ENCODE peak calls at places on chromosomes 5 and 9, in four cellular contexts. One of them, this sample, is unnamed.

GRCh38 chr9:114312513-114312875 is 10.4 kb upstream of the ORM1 start:
- DNase-seq in GM12892: no peak
- DNase-seq in sigmoid colon: peak; percentile 46
- DNase-seq in GM12891: no peak
- DNase-seq in this sample: no peak

GRCh38 chr5:179165421-179166170 is 105.4 kb downstream of the ZNF354C start:
- DNase-seq in GM12892: no peak
- DNase-seq in sigmoid colon: peak; percentile 49
- DNase-seq in GM12891: no peak
- DNase-seq in this sample: no peak

GRCh38 chr5:119187776-119188529 is 117.1 kb downstream of the DMXL1 start:
- DNase-seq in GM12892: no peak
- DNase-seq in sigmoid colon: no peak
- DNase-seq in GM12891: no peak
- DNase-seq in this sample: no peak

GRCh38 chr9:95626885-95627558 is 110.3 kb upstream of the PTCH1 start:
- DNase-seq in GM12892: no peak
- DNase-seq in sigmoid colon: peak; percentile 70
- DNase-seq in GM12891: no peak
- DNase-seq in this sample: no peak

GRCh38 chr9:19939890-19940289 is 151.1 kb upstream of the SLC24A2 start:
- DNase-seq in GM12892: no peak
- DNase-seq in sigmoid colon: no peak
- DNase-seq in GM12891: no peak
- DNase-seq in this sample: no peak

GRCh38 chr5:132209901-132210545 is 17.6 kb downstream of the P4HA2 start:
- DNase-seq in GM12892: no peak
- DNase-seq in sigmoid colon: peak; percentile 27
- DNase-seq in GM12891: no peak
- DNase-seq in this sample: no peak

GRCh38 chr9:134491436-134491835 is 150.2 kb upstream of the COL5A1 start:
- DNase-seq in GM12892: no peak
- DNase-seq in sigmoid colon: peak; percentile 44
- DNase-seq in GM12891: no peak
- DNase-seq in this sample: no peak

GRCh38 chr5:40406426-40407211 is 273.1 kb upstream of the PTGER4 start:
- DNase-seq in GM12892: no peak
- DNase-seq in sigmoid colon: no peak
- DNase-seq in GM12891: no peak
- DNase-seq in this sample: no peak

GRCh38 chr5:55327281-55327680 is 19.5 kb downstream of the MTREX start:
- DNase-seq in GM12892: no peak
- DNase-seq in sigmoid colon: no peak
- DNase-seq in GM12891: no peak
- DNase-seq in this sample: no peak

GRCh38 chr9:89996717-89997116 is 391.9 kb downstream of the GADD45G start:
- DNase-seq in GM12892: no peak
- DNase-seq in sigmoid colon: no peak
- DNase-seq in GM12891: no peak
- DNase-seq in this sample: no peak

GRCh38 chr5:84383816-84384603 is 670 bp downstream of the EDIL3 start:
- DNase-seq in GM12892: no peak
- DNase-seq in sigmoid colon: no peak
- DNase-seq in GM12891: no peak
- DNase-seq in this sample: no peak

GRCh38 chr9:136438909-136439549 is 616 bp downstream of the INPP5E start:
- DNase-seq in GM12892: peak; percentile 77
- DNase-seq in sigmoid colon: no peak
- DNase-seq in GM12891: peak; percentile 89
- DNase-seq in this sample: peak; percentile 8
- TF ChIP-seq POLR2AphosphoS5 in GM12892: no peak
- TF ChIP-seq POLR2AphosphoS5 in sigmoid colon: no peak
- TF ChIP-seq POLR2AphosphoS5 in GM12891: no peak
- TF ChIP-seq POLR2AphosphoS5 in this sample: no peak

GRCh38 chr9:131982683-131983239 is 96.9 kb downstream of the MED27 start:
- DNase-seq in GM12892: no peak
- DNase-seq in sigmoid colon: no peak
- DNase-seq in GM12891: no peak
- DNase-seq in this sample: no peak
- TF ChIP-seq POLR2AphosphoS5 in GM12892: no peak
- TF ChIP-seq POLR2AphosphoS5 in sigmoid colon: no peak
- TF ChIP-seq POLR2AphosphoS5 in GM12891: no peak
- TF ChIP-seq POLR2AphosphoS5 in this sample: no peak

GRCh38 chr5:149223081-149223848 is 48.4 kb upstream of the AFAP1L1 start:
- DNase-seq in GM12892: no peak
- DNase-seq in sigmoid colon: no peak
- DNase-seq in GM12891: no peak
- DNase-seq in this sample: peak; percentile 25

GRCh38 chr5:149227168-149227826 is 44.4 kb upstream of the AFAP1L1 start:
- DNase-seq in GM12892: no peak
- DNase-seq in sigmoid colon: no peak
- DNase-seq in GM12891: no peak
- DNase-seq in this sample: no peak

GRCh38 chr5:149229298-149229937 is 42.2 kb upstream of the AFAP1L1 start:
- DNase-seq in GM12892: no peak
- DNase-seq in sigmoid colon: no peak
- DNase-seq in GM12891: no peak
- DNase-seq in this sample: no peak

GRCh38 chr5:149224282-149224681 is 47.4 kb upstream of the AFAP1L1 start:
- DNase-seq in GM12892: no peak
- DNase-seq in sigmoid colon: no peak
- DNase-seq in GM12891: no peak
- DNase-seq in this sample: no peak

GRCh38 chr5:149228610-149229297 is 42.9 kb upstream of the AFAP1L1 start:
- DNase-seq in GM12892: no peak
- DNase-seq in sigmoid colon: peak; percentile 67
- DNase-seq in GM12891: no peak
- DNase-seq in this sample: peak; percentile 14
- TF ChIP-seq POLR2AphosphoS5 in GM12892: no peak
- TF ChIP-seq POLR2AphosphoS5 in sigmoid colon: peak; percentile 51
- TF ChIP-seq POLR2AphosphoS5 in GM12891: no peak
- TF ChIP-seq POLR2AphosphoS5 in this sample: no peak

GRCh38 chr9:3887798-3888495 is 362.1 kb upstream of the RFX3 start:
- DNase-seq in GM12892: no peak
- DNase-seq in sigmoid colon: no peak
- DNase-seq in GM12891: no peak
- DNase-seq in this sample: no peak

GRCh38 chr9:3884736-3885135 is 358.9 kb upstream of the RFX3 start:
- DNase-seq in GM12892: no peak
- DNase-seq in sigmoid colon: no peak
- DNase-seq in GM12891: no peak
- DNase-seq in this sample: no peak

GRCh38 chr9:3888496-3888858 is 362.7 kb upstream of the RFX3 start:
- DNase-seq in GM12892: no peak
- DNase-seq in sigmoid colon: no peak
- DNase-seq in GM12891: no peak
- DNase-seq in this sample: no peak

DNA sequence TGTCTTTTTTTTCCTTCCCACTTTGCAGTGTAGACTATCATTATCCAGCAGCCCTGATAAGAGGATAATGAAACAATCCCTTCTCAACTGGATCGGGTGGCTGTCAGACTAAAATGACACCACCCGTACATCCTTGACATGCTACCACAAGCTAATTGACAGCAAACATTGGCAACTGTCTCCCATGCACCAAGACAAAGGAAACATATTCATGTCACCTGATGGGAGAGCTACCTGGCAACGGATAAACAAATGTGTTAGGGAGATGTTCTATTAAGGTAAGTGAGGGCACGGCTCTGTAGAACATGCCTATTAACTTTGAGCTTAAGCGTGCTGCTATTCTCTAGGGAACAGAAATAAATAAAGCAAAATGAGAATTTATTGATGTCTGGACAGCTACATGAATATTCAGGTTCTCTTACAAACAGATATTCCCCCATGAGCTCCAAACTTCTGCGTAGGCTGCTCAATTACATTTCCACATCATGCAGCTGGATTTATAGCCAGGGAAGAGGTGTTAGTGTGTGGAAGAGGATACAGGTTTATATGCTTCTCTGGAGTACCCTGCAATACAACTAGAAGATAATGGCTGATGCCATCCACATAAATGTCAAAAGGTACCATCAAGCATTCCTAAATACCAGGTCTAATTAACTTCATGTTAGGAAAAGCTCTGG is 361.5 kb upstream of the RFX3 start:
- DNase-seq in GM12892: no peak
- DNase-seq in sigmoid colon: no peak
- DNase-seq in GM12891: no peak
- DNase-seq in this sample: no peak
- TF ChIP-seq POLR2AphosphoS5 in GM12892: no peak
- TF ChIP-seq POLR2AphosphoS5 in sigmoid colon: no peak
- TF ChIP-seq POLR2AphosphoS5 in GM12891: no peak
- TF ChIP-seq POLR2AphosphoS5 in this sample: no peak

GRCh38 chr5:159051431-159052281 is 48.1 kb downstream of the EBF1 start:
- DNase-seq in GM12892: peak; percentile 18
- DNase-seq in sigmoid colon: peak; percentile 68
- DNase-seq in GM12891: no peak
- DNase-seq in this sample: peak; percentile 21
- TF ChIP-seq POLR2AphosphoS5 in GM12892: no peak
- TF ChIP-seq POLR2AphosphoS5 in sigmoid colon: no peak
- TF ChIP-seq POLR2AphosphoS5 in GM12891: no peak
- TF ChIP-seq POLR2AphosphoS5 in this sample: no peak

GRCh38 chr9:6927838-6928237 is 170.1 kb downstream of the KDM4C start:
- DNase-seq in GM12892: no peak
- DNase-seq in sigmoid colon: no peak
- DNase-seq in GM12891: no peak
- DNase-seq in this sample: no peak
- TF ChIP-seq POLR2AphosphoS5 in GM12892: no peak
- TF ChIP-seq POLR2AphosphoS5 in sigmoid colon: no peak
- TF ChIP-seq POLR2AphosphoS5 in GM12891: no peak
- TF ChIP-seq POLR2AphosphoS5 in this sample: no peak

GRCh38 chr5:37212096-37212495 is 37.1 kb downstream of the CPLANE1 start:
- DNase-seq in GM12892: no peak
- DNase-seq in sigmoid colon: no peak
- DNase-seq in GM12891: no peak
- DNase-seq in this sample: no peak
- TF ChIP-seq POLR2AphosphoS5 in GM12892: no peak
- TF ChIP-seq POLR2AphosphoS5 in sigmoid colon: no peak
- TF ChIP-seq POLR2AphosphoS5 in GM12891: no peak
- TF ChIP-seq POLR2AphosphoS5 in this sample: no peak

GRCh38 chr5:171992305-171992704 is 14.1 kb downstream of the FBXW11 start:
- DNase-seq in GM12892: no peak
- DNase-seq in sigmoid colon: no peak
- DNase-seq in GM12891: no peak
- DNase-seq in this sample: no peak

GRCh38 chr5:171989276-171989675 is 17.2 kb downstream of the FBXW11 start:
- DNase-seq in GM12892: no peak
- DNase-seq in sigmoid colon: no peak
- DNase-seq in GM12891: no peak
- DNase-seq in this sample: no peak

GRCh38 chr5:171989946-171990712 is 16.3 kb downstream of the FBXW11 start:
- DNase-seq in GM12892: no peak
- DNase-seq in sigmoid colon: no peak
- DNase-seq in GM12891: no peak
- DNase-seq in this sample: peak; percentile 39

GRCh38 chr5:171990713-171991015 is 15.8 kb downstream of the FBXW11 start:
- DNase-seq in GM12892: no peak
- DNase-seq in sigmoid colon: no peak
- DNase-seq in GM12891: no peak
- DNase-seq in this sample: no peak

GRCh38 chr5:171992813-171993212 is 13.6 kb downstream of the FBXW11 start:
- DNase-seq in GM12892: no peak
- DNase-seq in sigmoid colon: no peak
- DNase-seq in GM12891: no peak
- DNase-seq in this sample: no peak
- TF ChIP-seq POLR2AphosphoS5 in GM12892: no peak
- TF ChIP-seq POLR2AphosphoS5 in sigmoid colon: no peak
- TF ChIP-seq POLR2AphosphoS5 in GM12891: no peak
- TF ChIP-seq POLR2AphosphoS5 in this sample: no peak

GRCh38 chr9:35335164-35335563 is 154.7 kb upstream of the RUSC2 start:
- DNase-seq in GM12892: no peak
- DNase-seq in sigmoid colon: no peak
- DNase-seq in GM12891: no peak
- DNase-seq in this sample: no peak
- TF ChIP-seq POLR2AphosphoS5 in GM12892: no peak
- TF ChIP-seq POLR2AphosphoS5 in sigmoid colon: no peak
- TF ChIP-seq POLR2AphosphoS5 in GM12891: no peak
- TF ChIP-seq POLR2AphosphoS5 in this sample: no peak

This sample was measured in HL-60.